ENCODE peak calls at places on chromosomes 12 and 14, in four cellular contexts. One of them, this sample, is unnamed.

GRCh38 chr12:109256011-109256410 is 53.1 kb downstream of the FOXN4 start:
- DNase-seq in MM.1S: no peak
- DNase-seq in trophoblast cell: no peak
- DNase-seq in CD8-positive, alpha-beta memory T cell: no peak
- DNase-seq in this sample: no peak

GRCh38 chr12:13222076-13222475 is 25.6 kb downstream of the EMP1 start:
- DNase-seq in MM.1S: no peak
- DNase-seq in trophoblast cell: no peak
- DNase-seq in CD8-positive, alpha-beta memory T cell: no peak
- DNase-seq in this sample: no peak

GRCh38 chr14:91402278-91403068 is 15.1 kb downstream of the CCDC88C start:
- DNase-seq in MM.1S: no peak
- DNase-seq in trophoblast cell: no peak
- DNase-seq in CD8-positive, alpha-beta memory T cell: no peak
- DNase-seq in this sample: no peak

GRCh38 chr14:21712039-21712438 is 38.4 kb upstream of the OR4E1 start:
- DNase-seq in MM.1S: no peak
- DNase-seq in trophoblast cell: no peak
- DNase-seq in CD8-positive, alpha-beta memory T cell: no peak
- DNase-seq in this sample: no peak

GRCh38 chr12:117857632-117858274 is 111.0 kb downstream of the KSR2 start:
- DNase-seq in MM.1S: peak; percentile 28
- DNase-seq in trophoblast cell: peak; percentile 55
- DNase-seq in CD8-positive, alpha-beta memory T cell: peak; percentile 13
- DNase-seq in this sample: no peak

GRCh38 chr14:105356927-105357326 is 41.4 kb upstream of the TEX22 start:
- DNase-seq in MM.1S: no peak
- DNase-seq in trophoblast cell: no peak
- DNase-seq in CD8-positive, alpha-beta memory T cell: no peak
- DNase-seq in this sample: no peak

GRCh38 chr12:2826036-2826435 is 8.8 kb downstream of the NRIP2 start:
- DNase-seq in MM.1S: no peak
- DNase-seq in trophoblast cell: no peak
- DNase-seq in CD8-positive, alpha-beta memory T cell: no peak
- DNase-seq in this sample: no peak

GRCh38 chr12:49261726-49262125 is 3.2 kb upstream of the TUBA1C start:
- DNase-seq in MM.1S: no peak
- DNase-seq in trophoblast cell: no peak
- DNase-seq in CD8-positive, alpha-beta memory T cell: no peak
- DNase-seq in this sample: no peak

GRCh38 chr14:66476964-66477363 is 9.2 kb upstream of the CCDC196 start:
- DNase-seq in MM.1S: no peak
- DNase-seq in trophoblast cell: no peak
- DNase-seq in CD8-positive, alpha-beta memory T cell: no peak
- DNase-seq in this sample: no peak

GRCh38 chr12:113056631-113057488 is at the start of gene DTX1:
- DNase-seq in MM.1S: no peak
- DNase-seq in trophoblast cell: no peak
- DNase-seq in CD8-positive, alpha-beta memory T cell: no peak
- DNase-seq in this sample: no peak

GRCh38 chr12:67966560-67966959 is 22.7 kb upstream of the IFNG-AS1 start:
- DNase-seq in MM.1S: no peak
- DNase-seq in trophoblast cell: no peak
- DNase-seq in CD8-positive, alpha-beta memory T cell: no peak
- DNase-seq in this sample: no peak

GRCh38 chr12:47741340-47741703 is 16.0 kb upstream of the ENDOU start:
- DNase-seq in MM.1S: peak; percentile 93
- DNase-seq in trophoblast cell: no peak
- DNase-seq in CD8-positive, alpha-beta memory T cell: peak; percentile 61
- DNase-seq in this sample: no peak

GRCh38 chr12:33514893-33515292 is 75.3 kb upstream of the SYT10 start:
- DNase-seq in MM.1S: no peak
- DNase-seq in trophoblast cell: no peak
- DNase-seq in CD8-positive, alpha-beta memory T cell: no peak
- DNase-seq in this sample: no peak

GRCh38 chr12:76944892-76945291 is 66.1 kb upstream of the CSRP2 start:
- DNase-seq in MM.1S: no peak
- DNase-seq in trophoblast cell: no peak
- DNase-seq in CD8-positive, alpha-beta memory T cell: no peak
- DNase-seq in this sample: no peak

GRCh38 chr12:2801044-2801783 is 6.4 kb downstream of the FKBP4 start:
- DNase-seq in MM.1S: no peak
- DNase-seq in trophoblast cell: no peak
- DNase-seq in CD8-positive, alpha-beta memory T cell: no peak
- DNase-seq in this sample: no peak

GRCh38 chr12:43370299-43370698 is 181.7 kb downstream of the ADAMTS20 start:
- DNase-seq in MM.1S: no peak
- DNase-seq in trophoblast cell: peak; percentile 27
- DNase-seq in CD8-positive, alpha-beta memory T cell: no peak
- DNase-seq in this sample: no peak

DNA sequence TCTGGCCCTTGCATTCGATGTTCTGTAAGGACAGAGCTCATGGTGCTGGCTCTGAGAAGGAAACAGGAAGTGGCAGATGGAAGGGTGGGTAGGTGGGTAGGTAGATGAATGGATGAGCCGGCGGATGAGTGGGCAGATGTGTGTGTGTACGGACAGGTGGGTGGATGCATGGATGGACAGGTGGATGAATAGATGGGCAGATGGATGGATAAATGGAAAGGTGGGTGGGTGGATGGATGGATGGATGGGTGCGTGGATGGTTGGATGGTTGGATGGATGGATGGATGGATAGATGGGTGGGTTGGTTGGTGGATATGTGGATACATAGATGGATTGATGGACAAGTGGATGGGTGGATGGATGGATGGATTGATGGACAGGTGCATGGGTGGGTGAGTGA is 27.6 kb upstream of the PPP1R13B start:
- DNase-seq in MM.1S: no peak
- DNase-seq in trophoblast cell: no peak
- DNase-seq in CD8-positive, alpha-beta memory T cell: no peak
- DNase-seq in this sample: no peak
- H3K4me1 ChIP-seq in MM.1S: no peaks in the 10 kb centered on the region
- H3K4me1 ChIP-seq in trophoblast cell: peaks cover 10% of the 10 kb centered on the region
- H3K4me1 ChIP-seq in CD8-positive, alpha-beta memory T cell: peaks cover 22% of the 10 kb centered on the region
- H3K4me1 ChIP-seq in this sample: peaks cover 20% of the 10 kb centered on the region

DNA sequence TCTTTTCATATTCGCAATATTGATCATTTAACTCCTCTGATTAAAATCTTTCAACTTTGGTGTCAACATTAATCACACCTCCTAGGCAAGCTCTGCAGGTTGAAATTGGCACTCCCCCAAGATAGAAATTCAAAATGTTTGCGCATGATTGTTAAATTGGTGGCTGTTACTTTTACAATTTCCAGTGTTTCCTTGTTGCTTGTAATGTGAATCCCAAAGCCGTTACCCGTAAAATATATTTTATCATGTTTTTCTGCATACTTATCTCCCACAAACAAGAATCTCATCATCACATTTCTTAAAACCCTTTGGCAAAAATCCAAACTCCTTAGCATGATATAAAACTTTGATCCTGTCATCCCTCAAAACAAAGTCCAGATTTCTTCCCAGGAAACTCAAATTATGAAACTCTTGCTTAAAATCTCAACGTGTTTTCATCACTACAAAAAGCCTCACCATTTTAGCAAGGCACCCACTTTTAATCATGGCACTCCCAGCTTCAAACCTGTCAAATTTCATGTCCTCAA is 14.7 kb downstream of the RTL1 start:
- DNase-seq in MM.1S: no peak
- DNase-seq in trophoblast cell: no peak
- DNase-seq in CD8-positive, alpha-beta memory T cell: no peak
- DNase-seq in this sample: no peak
- H3K36me3 ChIP-seq in MM.1S: no peaks in the 10 kb centered on the region
- H3K36me3 ChIP-seq in trophoblast cell: no peaks in the 10 kb centered on the region
- H3K36me3 ChIP-seq in CD8-positive, alpha-beta memory T cell: no peaks in the 10 kb centered on the region
- H3K36me3 ChIP-seq in this sample: no peaks in the 10 kb centered on the region

GRCh38 chr14:94450722-94451090 is 1.9 kb downstream of the SERPINA11 start:
- DNase-seq in MM.1S: no peak
- DNase-seq in trophoblast cell: no peak
- DNase-seq in CD8-positive, alpha-beta memory T cell: no peak
- DNase-seq in this sample: no peak
- H3K4me3 ChIP-seq in MM.1S: no peak overlapping the region
- H3K4me3 ChIP-seq in trophoblast cell: no peak overlapping the region
- H3K4me3 ChIP-seq in CD8-positive, alpha-beta memory T cell: no peak overlapping the region
- H3K4me3 ChIP-seq in this sample: no peak overlapping the region

GRCh38 chr12:121858318-121858661 is 369 bp downstream of the HPD start:
- DNase-seq in MM.1S: no peak
- DNase-seq in trophoblast cell: no peak
- DNase-seq in CD8-positive, alpha-beta memory T cell: no peak
- DNase-seq in this sample: no peak
- H3K4me1 ChIP-seq in MM.1S: no peaks in the 10 kb centered on the region
- H3K4me1 ChIP-seq in trophoblast cell: peaks cover 18% of the 10 kb centered on the region
- H3K4me1 ChIP-seq in CD8-positive, alpha-beta memory T cell: no peaks in the 10 kb centered on the region
- H3K4me1 ChIP-seq in this sample: peaks cover 25% of the 10 kb centered on the region

GRCh38 chr12:6530576-6531260 is 3.6 kb upstream of the GAPDH start:
- DNase-seq in MM.1S: no peak
- DNase-seq in trophoblast cell: peak; percentile 69
- DNase-seq in CD8-positive, alpha-beta memory T cell: no peak
- DNase-seq in this sample: no peak

GRCh38 chr12:6532927-6533652 is 1.2 kb upstream of the GAPDH start:
- DNase-seq in MM.1S: peak; percentile 60
- DNase-seq in trophoblast cell: peak; percentile 97
- DNase-seq in CD8-positive, alpha-beta memory T cell: no peak
- DNase-seq in this sample: no peak

GRCh38 chr12:6533653-6534157 is 612 bp upstream of the GAPDH start:
- DNase-seq in MM.1S: peak; percentile 93
- DNase-seq in trophoblast cell: no peak
- DNase-seq in CD8-positive, alpha-beta memory T cell: peak; percentile 30
- DNase-seq in this sample: no peak

GRCh38 chr12:6534158-6534913 is at the start of gene GAPDH:
- DNase-seq in MM.1S: peak; percentile 99
- DNase-seq in trophoblast cell: peak; percentile 86
- DNase-seq in CD8-positive, alpha-beta memory T cell: peak; percentile 78
- DNase-seq in this sample: no peak

DNA sequence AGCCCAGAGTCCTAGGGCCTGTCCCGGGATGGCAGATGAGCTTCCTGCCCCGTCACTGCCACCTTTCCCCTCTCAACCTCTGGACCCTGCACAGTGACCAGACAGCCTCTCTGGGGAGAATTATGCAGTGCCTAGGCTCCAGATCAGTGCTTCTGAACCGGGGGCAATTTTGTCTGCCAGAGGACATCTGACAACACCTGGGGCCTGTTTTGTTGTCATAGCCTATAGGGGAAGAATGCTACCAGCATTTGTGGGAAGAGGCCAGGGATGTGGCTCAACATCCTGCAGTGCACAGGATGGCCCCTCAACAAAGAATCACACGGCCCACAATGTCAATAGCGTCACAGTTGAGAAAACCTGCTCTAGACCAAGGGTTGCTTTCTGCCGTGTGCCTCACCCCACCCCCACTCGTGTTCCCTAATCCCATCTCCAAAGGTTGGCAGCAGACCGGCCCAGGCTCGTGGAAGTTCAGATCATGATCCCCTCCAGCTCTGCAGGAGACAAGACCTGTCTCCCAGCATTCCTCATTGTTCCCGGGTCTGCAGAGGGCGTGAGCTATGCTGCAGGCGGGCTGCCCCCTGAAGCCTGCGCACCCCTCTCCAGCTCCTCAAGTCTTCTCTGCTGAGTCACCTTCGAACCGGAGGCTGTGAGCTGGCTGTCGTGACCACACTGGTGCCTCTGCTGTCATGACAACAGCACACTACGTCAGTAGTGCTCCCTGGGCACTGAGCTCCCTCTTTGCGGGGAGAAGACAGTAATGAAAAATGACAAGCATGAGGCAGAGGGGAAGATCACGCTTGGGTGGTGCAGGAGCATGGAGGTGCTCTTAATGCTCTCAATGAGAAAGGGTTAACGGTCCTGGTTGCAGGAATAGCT is 2.0 kb upstream of the GAPDH start:
- DNase-seq in MM.1S: peak; percentile 96
- DNase-seq in trophoblast cell: peak; percentile 96
- DNase-seq in CD8-positive, alpha-beta memory T cell: peak; percentile 75
- DNase-seq in this sample: no peak
- H3K36me3 ChIP-seq in MM.1S: peaks cover 35% of the 10 kb centered on the region
- H3K36me3 ChIP-seq in trophoblast cell: peaks cover 56% of the 10 kb centered on the region
- H3K36me3 ChIP-seq in CD8-positive, alpha-beta memory T cell: peaks cover 40% of the 10 kb centered on the region
- H3K36me3 ChIP-seq in this sample: peaks cover 49% of the 10 kb centered on the region

DNA sequence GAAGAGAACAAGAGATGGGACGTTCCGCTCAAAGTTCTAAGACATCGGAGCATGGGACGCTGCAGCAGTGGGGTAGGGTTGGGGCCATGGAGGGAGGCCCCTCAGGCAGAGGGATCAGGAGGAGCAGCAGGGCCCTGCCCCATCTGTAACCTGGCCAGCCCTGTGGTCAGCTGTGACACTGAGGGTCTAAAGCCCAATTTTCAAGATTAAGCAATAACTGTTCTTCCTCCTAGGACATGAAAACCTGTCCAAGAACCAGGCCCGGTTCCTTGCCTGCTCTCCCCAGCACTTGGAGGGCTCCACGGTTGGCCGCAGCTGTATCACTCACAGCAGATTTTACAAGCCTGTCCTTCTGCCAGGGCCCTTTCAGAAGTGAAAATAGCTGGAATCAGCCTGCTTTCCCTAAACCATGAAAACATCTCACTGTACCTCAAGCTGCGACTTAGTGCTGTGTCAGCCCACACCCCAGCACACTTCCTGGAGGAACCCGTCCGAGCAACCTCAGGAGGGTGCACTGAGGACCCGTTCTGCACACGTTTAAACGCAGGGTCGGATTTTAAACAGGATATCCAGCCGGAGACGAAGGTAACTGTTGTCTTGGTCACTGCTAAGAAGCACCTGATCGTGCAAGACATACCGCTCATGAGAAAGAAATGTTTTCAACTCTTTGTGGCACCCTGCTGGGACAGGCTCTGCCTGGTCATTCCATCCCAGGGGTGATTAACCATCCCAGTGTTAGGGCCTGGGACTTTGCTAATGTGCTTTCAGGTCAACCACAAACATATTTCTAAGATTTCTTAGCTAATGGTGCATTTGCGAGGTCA is 201.9 kb upstream of the DIO3 start:
- DNase-seq in MM.1S: no peak
- DNase-seq in trophoblast cell: no peak
- DNase-seq in CD8-positive, alpha-beta memory T cell: no peak
- DNase-seq in this sample: no peak
- H3K4me3 ChIP-seq in MM.1S: no peak overlapping the region
- H3K4me3 ChIP-seq in trophoblast cell: no peak overlapping the region
- H3K4me3 ChIP-seq in CD8-positive, alpha-beta memory T cell: no peak overlapping the region
- H3K4me3 ChIP-seq in this sample: no peak overlapping the region

DNA sequence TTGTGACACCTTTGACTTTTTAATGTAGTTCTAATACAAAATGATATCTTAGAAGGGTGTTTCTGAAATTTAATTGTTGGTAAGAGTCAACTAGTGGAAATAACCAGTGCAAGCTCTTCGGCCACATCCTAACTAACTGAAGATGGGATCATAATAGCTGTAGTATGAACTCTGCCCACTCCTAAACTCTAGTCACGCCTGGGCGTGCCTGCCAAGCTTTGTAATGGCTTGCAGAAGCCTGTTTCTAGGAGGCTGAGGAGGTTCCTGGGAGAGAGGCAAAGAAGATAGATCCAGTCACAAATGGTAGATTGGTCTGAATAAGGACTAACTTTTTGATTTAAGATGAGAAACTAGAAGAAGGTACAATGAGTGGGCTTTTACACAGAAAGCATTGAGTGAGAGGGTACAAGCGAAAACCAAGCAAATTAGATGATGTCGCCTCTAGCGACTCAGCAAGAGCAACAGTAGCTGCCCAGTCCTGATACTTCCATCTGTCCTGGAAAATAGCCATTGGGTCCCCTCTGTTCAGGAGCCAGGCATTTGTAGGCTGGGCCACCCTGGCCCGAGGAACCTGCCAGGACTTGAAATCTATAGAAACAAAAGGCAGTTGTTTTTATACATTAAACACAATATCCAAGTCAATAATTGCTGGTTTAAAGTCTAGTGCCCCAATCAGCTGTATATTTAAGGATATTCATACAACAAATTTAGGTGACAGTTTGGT is 148.8 kb downstream of the SLC38A4 start:
- DNase-seq in MM.1S: no peak
- DNase-seq in trophoblast cell: no peak
- DNase-seq in CD8-positive, alpha-beta memory T cell: no peak
- DNase-seq in this sample: no peak
- H3K4me1 ChIP-seq in MM.1S: peaks cover 3% of the 10 kb centered on the region
- H3K4me1 ChIP-seq in trophoblast cell: no peaks in the 10 kb centered on the region
- H3K4me1 ChIP-seq in CD8-positive, alpha-beta memory T cell: no peaks in the 10 kb centered on the region
- H3K4me1 ChIP-seq in this sample: peaks cover 7% of the 10 kb centered on the region